ENCODE peak calls at places on chromosomes 2 and 18, in six cellular contexts. O is A172, M is H7, W is T-helper 2 cell, R is mucosa of descending colon, P is activated T-helper 1 cell treated with Interleukin-2 at 50 U/mL for 16 hours. E is an unnamed sample.

GRCh38 chr2:190088917-190089316 is 26.4 kb upstream of the MSTN start:
- DNase-seq in M (no peak), O (peak), W (peak), R (no peak), P (no peak), E (peak)

GRCh38 chr18:394276-394996 is 106.1 kb downstream of the COLEC12 start:
- DNase-seq in P (no peak), W (no peak), R (no peak), O (no peak), M (no peak), E (no peak)

GRCh38 chr2:30503007-30503691 is 56.1 kb downstream of the LCLAT1 start:
- DNase-seq in O (no peak), P (no peak), M (no peak), W (no peak), R (no peak), E (no peak)

GRCh38 chr2:98479959-98480524 is 35.4 kb downstream of the INPP4A start:
- DNase-seq in O (peak), W (peak), R (peak), P (no peak), M (peak), E (peak)

GRCh38 chr2:234203135-234203984 is 152.9 kb downstream of the SPP2 start:
- DNase-seq in O (peak), M (no peak), P (no peak), W (no peak), R (no peak), E (peak)

GRCh38 chr2:213846856-213847255 is 562.6 kb downstream of the SPAG16 start:
- DNase-seq in P (no peak), R (no peak), O (peak), W (no peak), M (no peak), E (no peak)

GRCh38 chr18:26536664-26537063 is 11.7 kb downstream of the KCTD1 start:
- DNase-seq in W (no peak), P (no peak), M (no peak), R (no peak), O (no peak), E (no peak)

GRCh38 chr2:1686784-1687105 is 57.6 kb downstream of the PXDN start:
- DNase-seq in M (no peak), P (no peak), W (no peak), R (no peak), O (peak), E (peak)

GRCh38 chr2:228037915-228038314 is 143.6 kb downstream of the SPHKAP start:
- DNase-seq in M (no peak), R (no peak), O (no peak), P (no peak), W (no peak), E (no peak)